ENCODE peak calls at places on chromosomes 2 and 18, in five cellular contexts. One of them, this sample, is unnamed.

GRCh38 chr18:73737990-73738389 is 409.6 kb downstream of the FBXO15 start:
- DNase-seq in stimulated activated CD4-positive, alpha-beta T cell treated with anti-CD3 and anti-CD28 coated beads, Interleukin-1b, Interleukin-23, amount 100 ng/mL, for 4 hours: no peak
- DNase-seq in fibroblast of pulmonary artery: no peak
- DNase-seq in A172: no peak
- DNase-seq in iris pigment epithelial cell: no peak
- DNase-seq in this sample: no peak

GRCh38 chr2:1609706-1610485 is 134.4 kb downstream of the PXDN start:
- DNase-seq in stimulated activated CD4-positive, alpha-beta T cell treated with anti-CD3 and anti-CD28 coated beads, Interleukin-1b, Interleukin-23, amount 100 ng/mL, for 4 hours: no peak
- DNase-seq in fibroblast of pulmonary artery: no peak
- DNase-seq in A172: no peak
- DNase-seq in iris pigment epithelial cell: no peak
- DNase-seq in this sample: no peak

GRCh38 chr2:240402566-240403295 is 32.7 kb upstream of the GPC1 start:
- DNase-seq in stimulated activated CD4-positive, alpha-beta T cell treated with anti-CD3 and anti-CD28 coated beads, Interleukin-1b, Interleukin-23, amount 100 ng/mL, for 4 hours: no peak
- DNase-seq in fibroblast of pulmonary artery: no peak
- DNase-seq in A172: no peak
- DNase-seq in iris pigment epithelial cell: no peak
- DNase-seq in this sample: no peak

GRCh38 chr2:222708274-222708710 is 36.8 kb downstream of the MOGAT1 start:
- DNase-seq in stimulated activated CD4-positive, alpha-beta T cell treated with anti-CD3 and anti-CD28 coated beads, Interleukin-1b, Interleukin-23, amount 100 ng/mL, for 4 hours: peak; percentile 73
- DNase-seq in fibroblast of pulmonary artery: peak; percentile 80
- DNase-seq in A172: peak; percentile 57
- DNase-seq in iris pigment epithelial cell: peak; percentile 65
- DNase-seq in this sample: no peak

GRCh38 chr2:42722328-42723190 is 41.4 kb downstream of the OXER1 start:
- DNase-seq in stimulated activated CD4-positive, alpha-beta T cell treated with anti-CD3 and anti-CD28 coated beads, Interleukin-1b, Interleukin-23, amount 100 ng/mL, for 4 hours: no peak
- DNase-seq in fibroblast of pulmonary artery: peak; percentile 92
- DNase-seq in A172: peak; percentile 62
- DNase-seq in iris pigment epithelial cell: peak; percentile 99
- DNase-seq in this sample: peak; percentile 42

GRCh38 chr2:215784371-215784783 is 229.0 kb downstream of the MREG start:
- DNase-seq in stimulated activated CD4-positive, alpha-beta T cell treated with anti-CD3 and anti-CD28 coated beads, Interleukin-1b, Interleukin-23, amount 100 ng/mL, for 4 hours: no peak
- DNase-seq in fibroblast of pulmonary artery: peak; percentile 91
- DNase-seq in A172: peak; percentile 26
- DNase-seq in iris pigment epithelial cell: peak; percentile 55
- DNase-seq in this sample: peak; percentile 84

GRCh38 chr18:48622911-48623431 is 84.1 kb downstream of the CTIF start:
- DNase-seq in stimulated activated CD4-positive, alpha-beta T cell treated with anti-CD3 and anti-CD28 coated beads, Interleukin-1b, Interleukin-23, amount 100 ng/mL, for 4 hours: no peak
- DNase-seq in fibroblast of pulmonary artery: peak; percentile 49
- DNase-seq in A172: peak; percentile 50
- DNase-seq in iris pigment epithelial cell: peak; percentile 61
- DNase-seq in this sample: no peak

GRCh38 chr2:16623564-16624418 is 41.8 kb downstream of the CYRIA start:
- DNase-seq in stimulated activated CD4-positive, alpha-beta T cell treated with anti-CD3 and anti-CD28 coated beads, Interleukin-1b, Interleukin-23, amount 100 ng/mL, for 4 hours: no peak
- DNase-seq in fibroblast of pulmonary artery: no peak
- DNase-seq in A172: no peak
- DNase-seq in iris pigment epithelial cell: no peak
- DNase-seq in this sample: no peak

GRCh38 chr18:706438-706837 is 6.0 kb downstream of the ENOSF1 start:
- DNase-seq in stimulated activated CD4-positive, alpha-beta T cell treated with anti-CD3 and anti-CD28 coated beads, Interleukin-1b, Interleukin-23, amount 100 ng/mL, for 4 hours: no peak
- DNase-seq in fibroblast of pulmonary artery: no peak
- DNase-seq in A172: no peak
- DNase-seq in iris pigment epithelial cell: no peak
- DNase-seq in this sample: no peak

GRCh38 chr2:84649487-84650142 is 133.3 kb downstream of the DNAH6 start:
- DNase-seq in stimulated activated CD4-positive, alpha-beta T cell treated with anti-CD3 and anti-CD28 coated beads, Interleukin-1b, Interleukin-23, amount 100 ng/mL, for 4 hours: no peak
- DNase-seq in fibroblast of pulmonary artery: no peak
- DNase-seq in A172: no peak
- DNase-seq in iris pigment epithelial cell: no peak
- DNase-seq in this sample: no peak

GRCh38 chr2:12131975-12132374 is 385.5 kb downstream of the LPIN1 start:
- DNase-seq in stimulated activated CD4-positive, alpha-beta T cell treated with anti-CD3 and anti-CD28 coated beads, Interleukin-1b, Interleukin-23, amount 100 ng/mL, for 4 hours: no peak
- DNase-seq in fibroblast of pulmonary artery: peak; percentile 77
- DNase-seq in A172: peak; percentile 13
- DNase-seq in iris pigment epithelial cell: peak; percentile 85
- DNase-seq in this sample: no peak

This sample was measured in AG04450.